ENCODE peak calls at places on chromosome 7, in six cellular contexts. One of them, this sample, is unnamed.

GRCh38 chr7:149722356-149722957 is 50.9 kb downstream of the ZNF467 start:
- DNase-seq in H1: no peak
- DNase-seq in HCT116: no peak
- DNase-seq in HepG2: no peak
- DNase-seq in GM12878: no peak
- DNase-seq in K562: no peak
- DNase-seq in this sample: no peak

GRCh38 chr7:73394416-73394815 is 39.2 kb upstream of the FZD9 start:
- DNase-seq in H1: no peak
- DNase-seq in HCT116: no peak
- DNase-seq in HepG2: no peak
- DNase-seq in GM12878: no peak
- DNase-seq in K562: no peak
- DNase-seq in this sample: no peak

GRCh38 chr7:51950811-51951210 is 634.2 kb upstream of the COBL start:
- DNase-seq in H1: no peak
- DNase-seq in HCT116: no peak
- DNase-seq in HepG2: no peak
- DNase-seq in GM12878: no peak
- DNase-seq in K562: no peak
- DNase-seq in this sample: peak; percentile 30

GRCh38 chr7:39565538-39565937 is 666 bp upstream of the YAE1 start:
- DNase-seq in H1: no peak
- DNase-seq in HCT116: no peak
- DNase-seq in HepG2: peak; percentile 24
- DNase-seq in GM12878: no peak
- DNase-seq in K562: no peak
- DNase-seq in this sample: no peak

GRCh38 chr7:155071121-155071651 is 1.1 kb downstream of the HTR5A start:
- DNase-seq in H1: no peak
- DNase-seq in HCT116: no peak
- DNase-seq in HepG2: no peak
- DNase-seq in GM12878: no peak
- DNase-seq in K562: no peak
- DNase-seq in this sample: no peak

GRCh38 chr7:3301472-3301778 is 373 bp downstream of the SDK1 start:
- DNase-seq in H1: no peak
- DNase-seq in HCT116: no peak
- DNase-seq in HepG2: no peak
- DNase-seq in GM12878: no peak
- DNase-seq in K562: no peak
- DNase-seq in this sample: no peak

GRCh38 chr7:36091571-36092176 is 61.4 kb upstream of the EEPD1 start:
- DNase-seq in H1: no peak
- DNase-seq in HCT116: no peak
- DNase-seq in HepG2: peak; percentile 10
- DNase-seq in GM12878: no peak
- DNase-seq in K562: no peak
- DNase-seq in this sample: no peak

GRCh38 chr7:9937944-9938631 is 1035.6 kb upstream of the PHF14 start:
- DNase-seq in H1: no peak
- DNase-seq in HCT116: no peak
- DNase-seq in HepG2: no peak
- DNase-seq in GM12878: no peak
- DNase-seq in K562: no peak
- DNase-seq in this sample: no peak

GRCh38 chr7:110790992-110791391 is 299.9 kb upstream of the LRRN3 start:
- DNase-seq in H1: no peak
- DNase-seq in HCT116: no peak
- DNase-seq in HepG2: no peak
- DNase-seq in GM12878: no peak
- DNase-seq in K562: no peak
- DNase-seq in this sample: no peak

GRCh38 chr7:100539436-100540006 is 518 bp downstream of the AGFG2 start:
- DNase-seq in H1: peak; percentile 61
- DNase-seq in HCT116: no peak
- DNase-seq in HepG2: no peak
- DNase-seq in GM12878: no peak
- DNase-seq in K562: no peak
- DNase-seq in this sample: no peak

GRCh38 chr7:2082357-2083038 is 150.2 kb downstream of the MAD1L1 start:
- DNase-seq in H1: no peak
- DNase-seq in HCT116: no peak
- DNase-seq in HepG2: no peak
- DNase-seq in GM12878: no peak
- DNase-seq in K562: no peak
- DNase-seq in this sample: no peak

GRCh38 chr7:13628231-13629001 is 361.1 kb downstream of the ETV1 start:
- DNase-seq in H1: no peak
- DNase-seq in HCT116: no peak
- DNase-seq in HepG2: no peak
- DNase-seq in GM12878: no peak
- DNase-seq in K562: no peak
- DNase-seq in this sample: no peak

GRCh38 chr7:74612015-74612829 is 45.3 kb upstream of the GTF2I start:
- DNase-seq in H1: no peak
- DNase-seq in HCT116: no peak
- DNase-seq in HepG2: peak; percentile 74
- DNase-seq in GM12878: no peak
- DNase-seq in K562: peak; percentile 38
- DNase-seq in this sample: no peak

GRCh38 chr7:36507868-36508440 is 118.3 kb downstream of the ANLN start:
- DNase-seq in H1: no peak
- DNase-seq in HCT116: no peak
- DNase-seq in HepG2: no peak
- DNase-seq in GM12878: no peak
- DNase-seq in K562: no peak
- DNase-seq in this sample: no peak

GRCh38 chr7:19410096-19410495 is 264.9 kb upstream of the FERD3L start:
- DNase-seq in H1: no peak
- DNase-seq in HCT116: no peak
- DNase-seq in HepG2: no peak
- DNase-seq in GM12878: no peak
- DNase-seq in K562: no peak
- DNase-seq in this sample: no peak

GRCh38 chr7:32501522-32501921 is 6.2 kb downstream of the AVL9 start:
- DNase-seq in H1: no peak
- DNase-seq in HCT116: peak; percentile 24
- DNase-seq in HepG2: peak; percentile 49
- DNase-seq in GM12878: no peak
- DNase-seq in K562: no peak
- DNase-seq in this sample: no peak

GRCh38 chr7:66832531-66833351 is 88.3 kb upstream of the TMEM248 start:
- DNase-seq in H1: no peak
- DNase-seq in HCT116: no peak
- DNase-seq in HepG2: no peak
- DNase-seq in GM12878: no peak
- DNase-seq in K562: no peak
- DNase-seq in this sample: no peak

GRCh38 chr7:26127411-26127810 is 24.6 kb upstream of the NFE2L3 start:
- DNase-seq in H1: no peak
- DNase-seq in HCT116: no peak
- DNase-seq in HepG2: no peak
- DNase-seq in GM12878: peak; percentile 24
- DNase-seq in K562: no peak
- DNase-seq in this sample: no peak

GRCh38 chr7:113289140-113289740 is 170.9 kb upstream of the SMIM30 start:
- DNase-seq in H1: no peak
- DNase-seq in HCT116: peak; percentile 51
- DNase-seq in HepG2: peak; percentile 36
- DNase-seq in GM12878: no peak
- DNase-seq in K562: no peak
- DNase-seq in this sample: peak; percentile 11

GRCh38 chr7:147937428-147937827 is 653.1 kb upstream of the C7orf33 start:
- DNase-seq in H1: no peak
- DNase-seq in HCT116: no peak
- DNase-seq in HepG2: no peak
- DNase-seq in GM12878: no peak
- DNase-seq in K562: no peak
- DNase-seq in this sample: no peak

GRCh38 chr7:66304536-66304935 is 99.4 kb downstream of the TPST1 start:
- DNase-seq in H1: no peak
- DNase-seq in HCT116: no peak
- DNase-seq in HepG2: no peak
- DNase-seq in GM12878: no peak
- DNase-seq in K562: no peak
- DNase-seq in this sample: no peak

GRCh38 chr7:112550468-112551060 is 69.8 kb downstream of the LSMEM1 start:
- DNase-seq in H1: no peak
- DNase-seq in HCT116: peak; percentile 56
- DNase-seq in HepG2: peak; percentile 60
- DNase-seq in GM12878: peak; percentile 23
- DNase-seq in K562: peak; percentile 68
- DNase-seq in this sample: peak; percentile 36

GRCh38 chr7:151624246-151624928 is 104.7 kb upstream of the RHEB start:
- DNase-seq in H1: no peak
- DNase-seq in HCT116: no peak
- DNase-seq in HepG2: no peak
- DNase-seq in GM12878: no peak
- DNase-seq in K562: no peak
- DNase-seq in this sample: no peak

GRCh38 chr7:151623766-151624165 is 104.1 kb upstream of the RHEB start:
- DNase-seq in H1: no peak
- DNase-seq in HCT116: no peak
- DNase-seq in HepG2: no peak
- DNase-seq in GM12878: no peak
- DNase-seq in K562: no peak
- DNase-seq in this sample: no peak

GRCh38 chr7:151628846-151629604 is 109.3 kb upstream of the RHEB start:
- DNase-seq in H1: no peak
- DNase-seq in HCT116: no peak
- DNase-seq in HepG2: no peak
- DNase-seq in GM12878: no peak
- DNase-seq in K562: no peak
- DNase-seq in this sample: no peak

GRCh38 chr7:151629873-151630272 is 110.2 kb upstream of the RHEB start:
- DNase-seq in H1: no peak
- DNase-seq in HCT116: no peak
- DNase-seq in HepG2: no peak
- DNase-seq in GM12878: no peak
- DNase-seq in K562: no peak
- DNase-seq in this sample: no peak

DNA sequence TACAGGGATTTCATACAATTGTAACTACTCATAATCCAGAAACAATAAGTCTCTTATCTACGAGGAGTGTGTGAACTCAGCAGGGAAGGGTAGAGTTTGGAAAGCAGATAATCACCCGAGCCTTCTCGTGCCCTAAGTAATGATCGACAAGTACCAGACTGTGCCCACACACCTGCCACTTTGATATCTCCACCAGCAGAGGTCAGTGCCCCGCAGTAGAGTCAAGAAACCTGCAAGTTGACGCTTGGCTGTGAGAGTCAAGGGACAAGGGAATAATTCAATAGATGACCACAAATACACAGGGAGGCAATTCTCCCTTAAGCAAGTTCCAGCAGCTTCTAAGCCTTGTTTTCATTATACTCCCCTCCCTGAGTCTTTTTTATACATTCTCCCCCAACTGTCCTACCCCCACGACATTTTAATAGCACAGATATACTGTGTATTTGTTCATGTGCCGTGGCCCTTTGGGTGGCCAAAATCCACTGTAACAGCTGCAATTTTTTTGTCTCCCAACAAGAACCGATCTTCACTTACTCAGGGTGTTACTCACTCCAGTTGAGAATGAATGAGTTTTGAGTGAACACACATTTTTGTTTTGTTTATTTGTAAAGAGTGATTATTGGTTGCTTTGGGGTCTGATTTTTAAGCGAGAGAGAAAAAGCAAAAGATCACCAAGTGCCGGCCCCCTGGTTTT is 106.9 kb upstream of the RHEB start:
- DNase-seq in H1: peak; percentile 48
- DNase-seq in HCT116: no peak
- DNase-seq in HepG2: peak; percentile 45
- DNase-seq in GM12878: no peak
- DNase-seq in K562: no peak
- DNase-seq in this sample: no peak
- TF ChIP-seq ZNF274 in H1: no peak
- TF ChIP-seq ZNF274 in HCT116: no peak
- TF ChIP-seq ZNF274 in HepG2: no peak
- TF ChIP-seq ZNF274 in GM12878: no peak
- TF ChIP-seq ZNF274 in K562: no peak
- TF ChIP-seq ZNF274 in this sample: no peak

DNA sequence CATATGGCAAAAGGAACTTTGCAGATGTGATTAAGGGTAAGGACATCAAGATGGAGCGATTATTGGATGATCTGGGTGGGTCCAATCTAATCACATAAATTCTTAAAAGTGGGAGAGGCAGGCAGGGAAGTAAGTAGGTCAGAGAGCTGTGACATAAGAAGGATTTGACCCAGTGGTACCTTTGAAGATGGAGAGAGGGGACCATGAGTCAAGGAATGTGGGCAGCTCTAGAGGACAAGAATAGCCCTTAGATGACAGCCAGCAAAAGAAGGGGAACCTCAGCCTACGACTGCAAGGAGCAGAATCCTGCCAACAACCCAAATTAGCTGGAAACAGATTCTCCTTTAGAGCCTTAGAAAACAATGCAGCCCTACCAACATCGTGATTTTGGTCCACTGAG is 34.5 kb downstream of the LAMB1 start:
- DNase-seq in H1: no peak
- DNase-seq in HCT116: no peak
- DNase-seq in HepG2: no peak
- DNase-seq in GM12878: no peak
- DNase-seq in K562: no peak
- DNase-seq in this sample: no peak
- H3K4me1 ChIP-seq in H1: peaks cover 8% of the 10 kb centered on the region
- H3K4me1 ChIP-seq in HCT116: no peaks in the 10 kb centered on the region
- H3K4me1 ChIP-seq in HepG2: peaks cover 56% of the 10 kb centered on the region
- H3K4me1 ChIP-seq in GM12878: no peaks in the 10 kb centered on the region
- H3K4me1 ChIP-seq in K562: peaks cover 22% of the 10 kb centered on the region
- H3K4me1 ChIP-seq in this sample: no peaks in the 10 kb centered on the region

GRCh38 chr7:137878333-137878961 is 31.7 kb upstream of the DGKI start:
- DNase-seq in H1: no peak
- DNase-seq in HCT116: no peak
- DNase-seq in HepG2: no peak
- DNase-seq in GM12878: no peak
- DNase-seq in K562: no peak
- DNase-seq in this sample: no peak
- TF ChIP-seq ZNF274 in H1: no peak
- TF ChIP-seq ZNF274 in HCT116: no peak
- TF ChIP-seq ZNF274 in HepG2: no peak
- TF ChIP-seq ZNF274 in GM12878: no peak
- TF ChIP-seq ZNF274 in K562: no peak
- TF ChIP-seq ZNF274 in this sample: no peak

GRCh38 chr7:50315193-50315592 is 10.7 kb downstream of the IKZF1 start:
- DNase-seq in H1: no peak
- DNase-seq in HCT116: no peak
- DNase-seq in HepG2: no peak
- DNase-seq in GM12878: no peak
- DNase-seq in K562: no peak
- DNase-seq in this sample: no peak

GRCh38 chr7:50314778-50315177 is 10.3 kb downstream of the IKZF1 start:
- DNase-seq in H1: peak; percentile 58
- DNase-seq in HCT116: no peak
- DNase-seq in HepG2: no peak
- DNase-seq in GM12878: no peak
- DNase-seq in K562: no peak
- DNase-seq in this sample: no peak

GRCh38 chr7:50317221-50317678 is 12.7 kb downstream of the IKZF1 start:
- DNase-seq in H1: no peak
- DNase-seq in HCT116: no peak
- DNase-seq in HepG2: no peak
- DNase-seq in GM12878: no peak
- DNase-seq in K562: no peak
- DNase-seq in this sample: no peak

GRCh38 chr7:50315739-50316671 is 11.5 kb downstream of the IKZF1 start:
- DNase-seq in H1: no peak
- DNase-seq in HCT116: no peak
- DNase-seq in HepG2: no peak
- DNase-seq in GM12878: no peak
- DNase-seq in K562: no peak
- DNase-seq in this sample: no peak

GRCh38 chr7:50317697-50318640 is 13.5 kb downstream of the IKZF1 start:
- DNase-seq in H1: no peak
- DNase-seq in HCT116: no peak
- DNase-seq in HepG2: no peak
- DNase-seq in GM12878: no peak
- DNase-seq in K562: no peak
- DNase-seq in this sample: no peak
- H3K4me1 ChIP-seq in H1: peaks cover 16% of the 10 kb centered on the region
- H3K4me1 ChIP-seq in HCT116: no peaks in the 10 kb centered on the region
- H3K4me1 ChIP-seq in HepG2: no peaks in the 10 kb centered on the region
- H3K4me1 ChIP-seq in GM12878: peaks cover 49% of the 10 kb centered on the region
- H3K4me1 ChIP-seq in K562: peaks cover 34% of the 10 kb centered on the region
- H3K4me1 ChIP-seq in this sample: peaks cover 11% of the 10 kb centered on the region

This sample was measured in NT2/D1.